ENCODE peak calls at places on chromosome 16, in six cellular contexts. K is upper lobe of right lung; Y is posterior cingulate gyrus; D is COR-L47; C is activated CD4-positive, alpha-beta T cell treated with anti-CD3 and anti-CD28 coated beads, Interleukin-2, amount 50 U/mL, for 24 hours; H is esophagus squamous epithelium. Q is an unnamed sample.

GRCh38 chr16:48607056-48607825 is 2.7 kb downstream of the N4BP1 start:
- DNase-seq in K (no peak), Y (no peak), D (no peak), C (no peak), H (no peak), Q (no peak)

GRCh38 chr16:53465606-53466290 is 31.5 kb downstream of the RBL2 start:
- DNase-seq in K (no peak), Y (no peak), D (peak; percentile 9), C (no peak), H (no peak), Q (no peak)

GRCh38 chr16:24218299-24218698 is 37.8 kb upstream of the CACNG3 start:
- DNase-seq in K (no peak), Y (no peak), D (no peak), C (no peak), H (no peak), Q (no peak)

GRCh38 chr16:23504453-23505179 is 5.7 kb downstream of the GGA2 start:
- DNase-seq in K (peak; percentile 81), Y (no peak), D (peak; percentile 28), C (peak; percentile 35), H (no peak), Q (peak; percentile 49)

GRCh38 chr16:84013787-84014569 is 28.6 kb downstream of the SLC38A8 start:
- DNase-seq in K (peak; percentile 89), Y (no peak), D (peak; percentile 35), C (no peak), H (no peak), Q (peak; percentile 15)

GRCh38 chr16:87789437-87790277 is 23.9 kb upstream of the KLHDC4 start:
- DNase-seq in K (no peak), Y (no peak), D (no peak), C (no peak), H (no peak), Q (no peak)

GRCh38 chr16:2121853-2122252 is 13.8 kb downstream of the PKD1 start:
- DNase-seq in K (no peak), Y (no peak), D (no peak), C (no peak), H (no peak), Q (no peak)

GRCh38 chr16:50368410-50369132 is at the start of gene BRD7:
- DNase-seq in K (peak; percentile 85), Y (peak; percentile 42), D (peak; percentile 50), C (peak; percentile 74), H (no peak), Q (peak; percentile 46)

GRCh38 chr16:79351927-79352326 is 248.6 kb downstream of the MAF start:
- DNase-seq in K (no peak), Y (no peak), D (no peak), C (no peak), H (no peak), Q (no peak)

GRCh38 chr16:81522141-81522701 is 77.6 kb downstream of the CMIP start:
- DNase-seq in K (peak; percentile 48), Y (no peak), D (no peak), C (no peak), H (no peak), Q (peak; percentile 25)

GRCh38 chr16:57628008-57628781 is at the start of gene ADGRG1:
- DNase-seq in K (no peak), Y (peak; percentile 59), D (no peak), C (no peak), H (peak; percentile 22), Q (no peak)

Q was measured in T-helper 22 cell.